ENCODE peak calls at places on chromosomes 6 and 20, in nine cellular contexts. H, A, F, M, Z, X, G, P and V are unnamed samples.

GRCh38 chr6:73728548-73729205 is 32.7 kb downstream of the CD109 start:
- DNase-seq in H (no peak), A (no peak), F (no peak), M (no peak), Z (no peak), X (no peak), G (no peak), P (no peak), V (peak; percentile 79)

GRCh38 chr6:157762636-157763035 is 60.4 kb upstream of the SNX9 start:
- DNase-seq in H (no peak), A (peak; percentile 11), F (no peak), M (no peak), Z (no peak), X (peak; percentile 51), G (no peak), P (no peak), V (peak; percentile 49)

GRCh38 chr6:109025639-109026038 is 69.0 kb downstream of the SESN1 start:
- DNase-seq in H (no peak), A (no peak), F (no peak), M (no peak), Z (no peak), X (no peak), G (no peak), P (no peak), V (no peak)

GRCh38 chr6:170236131-170236851 is 54.6 kb downstream of the DLL1 start:
- DNase-seq in H (no peak), A (no peak), F (no peak), M (no peak), Z (no peak), X (no peak), G (no peak), P (no peak), V (no peak)

GRCh38 chr20:10802201-10802600 is 128.4 kb upstream of the JAG1 start:
- DNase-seq in H (no peak), A (no peak), F (peak; percentile 23), M (peak; percentile 74), Z (no peak), X (no peak), G (no peak), P (peak; percentile 24), V (no peak)

GRCh38 chr6:43361269-43361668 is 8.2 kb downstream of the ZNF318 start:
- DNase-seq in H (no peak), A (no peak), F (no peak), M (no peak), Z (no peak), X (peak; percentile 23), G (no peak), P (no peak), V (no peak)

GRCh38 chr6:73796881-73797280 is 100.9 kb downstream of the CD109 start:
- DNase-seq in H (no peak), A (no peak), F (no peak), M (no peak), Z (no peak), X (no peak), G (no peak), P (no peak), V (no peak)

GRCh38 chr6:147321260-147321659 is 117.0 kb downstream of the STXBP5 start:
- DNase-seq in H (no peak), A (no peak), F (no peak), M (no peak), Z (no peak), X (no peak), G (no peak), P (no peak), V (no peak)

GRCh38 chr6:25874118-25874517 is at the start of gene SLC17A3:
- DNase-seq in H (no peak), A (no peak), F (no peak), M (no peak), Z (no peak), X (no peak), G (no peak), P (no peak), V (no peak)

GRCh38 chr6:161010418-161010817 is 18.8 kb downstream of the MAP3K4 start:
- DNase-seq in H (no peak), A (no peak), F (peak; percentile 45), M (peak; percentile 84), Z (no peak), X (no peak), G (no peak), P (peak; percentile 63), V (no peak)

GRCh38 chr6:149923327-149923986 is 536 bp upstream of the RAET1G start:
- DNase-seq in H (no peak), A (no peak), F (no peak), M (no peak), Z (no peak), X (no peak), G (no peak), P (no peak), V (no peak)

GRCh38 chr6:131673184-131673583 is 28.0 kb downstream of the OR2A4 start:
- DNase-seq in H (no peak), A (no peak), F (no peak), M (no peak), Z (no peak), X (no peak), G (no peak), P (no peak), V (no peak)

GRCh38 chr6:43809417-43810305 is 39.6 kb downstream of the VEGFA start:
- DNase-seq in H (no peak), A (no peak), F (peak; percentile 63), M (peak; percentile 80), Z (peak; percentile 28), X (peak; percentile 8), G (no peak), P (peak; percentile 74), V (no peak)

GRCh38 chr6:52130440-52130839 is 43.0 kb upstream of the PKHD1 start:
- DNase-seq in H (no peak), A (no peak), F (no peak), M (no peak), Z (no peak), X (no peak), G (no peak), P (no peak), V (no peak)

GRCh38 chr20:6651016-6651415 is 116.5 kb upstream of the BMP2 start:
- DNase-seq in H (no peak), A (no peak), F (peak; percentile 62), M (peak; percentile 47), Z (no peak), X (no peak), G (no peak), P (peak; percentile 58), V (no peak)

DNA sequence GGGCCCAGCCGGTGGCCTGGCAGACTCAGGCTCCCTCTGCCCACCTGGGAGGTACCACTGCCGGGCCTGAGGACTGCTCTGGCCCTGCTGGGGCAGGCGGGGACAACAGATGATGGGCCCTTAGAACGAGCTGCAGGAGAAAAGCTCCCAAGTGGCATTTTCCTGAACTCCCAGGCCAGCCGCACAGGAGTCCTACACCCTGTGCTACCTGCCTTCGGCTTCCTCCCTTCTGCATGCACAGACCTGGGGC is 41.3 kb downstream of the DSTN start:
- DNase-seq in H (no peak), A (no peak), F (no peak), M (peak; percentile 35), Z (no peak), X (no peak), G (no peak), P (no peak), V (no peak)
- TF ChIP-seq CTCF in H (peak; percentile 36), A (peak; percentile 40), F (peak; percentile 49), M (no peak), Z (no peak), X (no peak), G (no peak), P (no peak), V (no peak)

DNA sequence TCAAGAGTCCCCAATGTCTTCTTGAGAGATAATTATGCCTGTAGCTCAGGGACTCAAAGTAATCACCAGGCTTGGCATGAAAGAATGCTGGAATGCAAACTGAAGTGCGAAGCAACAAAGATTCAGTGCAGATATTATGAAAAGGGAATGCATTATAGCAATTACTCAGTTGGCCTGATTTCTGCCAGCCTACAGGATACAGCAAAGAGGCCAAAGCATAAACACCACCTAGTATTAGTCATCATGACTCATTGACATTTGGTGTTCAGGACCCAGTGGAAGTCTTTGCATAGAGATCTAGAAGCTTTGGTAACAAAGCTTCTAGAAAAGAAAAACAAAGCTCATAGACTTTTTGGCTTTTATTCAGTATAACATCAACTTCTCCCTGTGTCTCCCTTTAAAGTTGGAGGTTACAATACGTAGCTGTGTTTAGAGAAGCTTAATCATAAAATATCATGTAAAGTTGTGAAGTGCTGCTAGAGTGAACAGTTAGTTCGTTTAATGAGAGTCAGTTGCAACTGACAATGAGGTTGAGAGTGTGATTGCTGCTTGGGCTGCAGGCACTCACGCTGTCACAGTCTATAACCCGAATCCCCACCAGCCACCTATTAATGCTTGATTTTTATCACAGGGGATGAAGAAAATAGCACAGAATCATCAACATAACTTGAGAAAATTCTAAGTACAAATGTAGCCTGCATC is 932.7 kb downstream of the TFAP2A start:
- DNase-seq in H (no peak), A (no peak), F (peak; percentile 94), M (peak; percentile 97), Z (peak; percentile 44), X (no peak), G (no peak), P (peak; percentile 85), V (no peak)
- TF ChIP-seq CTCF in H (no peak), A (no peak), F (no peak), M (no peak), Z (no peak), X (no peak), G (no peak), P (no peak), V (no peak)

GRCh38 chr6:70289299-70289698 is 13.6 kb downstream of the COL9A1 start:
- DNase-seq in H (no peak), A (no peak), F (no peak), M (no peak), Z (no peak), X (no peak), G (no peak), P (no peak), V (no peak)
- TF ChIP-seq CTCF in H (no peak), A (no peak), F (peak; percentile 26), M (no peak), Z (peak; percentile 9), X (peak; percentile 32), G (peak; percentile 40), P (no peak), V (no peak)

GRCh38 chr6:37698264-37699137 is 818 bp upstream of the MDGA1 start:
- DNase-seq in H (peak; percentile 62), A (peak; percentile 66), F (peak; percentile 65), M (no peak), Z (peak; percentile 37), X (peak; percentile 44), G (no peak), P (peak; percentile 56), V (peak; percentile 68)
- TF ChIP-seq CTCF in H (no peak), A (no peak), F (no peak), M (no peak), Z (no peak), X (no peak), G (no peak), P (no peak), V (no peak)

GRCh38 chr6:57162516-57162915 is 9.6 kb upstream of the BAG2 start:
- DNase-seq in H (no peak), A (no peak), F (no peak), M (peak; percentile 14), Z (no peak), X (no peak), G (no peak), P (no peak), V (no peak)
- TF ChIP-seq CTCF in H (no peak), A (no peak), F (no peak), M (no peak), Z (no peak), X (no peak), G (no peak), P (no peak), V (no peak)